ENCODE peak calls at places on chromosomes 2 and 18, in four cellular contexts. A is CD8-positive, alpha-beta memory T cell; W is neuronal stem cell; S is body of pancreas. Y is an unnamed sample.

GRCh38 chr2:226427538-226428307 is 371.9 kb downstream of the IRS1 start:
- DNase-seq in W (no peak), S (no peak), A (no peak), Y (no peak)

GRCh38 chr2:240442891-240443715 is 7.6 kb downstream of the GPC1 start:
- DNase-seq in S (no peak), W (no peak), A (no peak), Y (no peak)

GRCh38 chr2:86028763-86029381 is 76.8 kb downstream of the POLR1A start:
- DNase-seq in S (peak; percentile 41), W (no peak), A (no peak), Y (peak; percentile 82)

GRCh38 chr2:199705538-199705937 is 145.5 kb downstream of the FTCDNL1 start:
- DNase-seq in S (no peak), A (no peak), W (no peak), Y (no peak)

GRCh38 chr18:76380791-76381405 is 114.1 kb downstream of the ZNF516 start:
- DNase-seq in S (no peak), W (peak; percentile 27), A (no peak), Y (no peak)

GRCh38 chr2:127080941-127081769 is 25.8 kb downstream of the BIN1 start:
- DNase-seq in S (peak; percentile 35), A (peak; percentile 31), W (no peak), Y (peak; percentile 82)

GRCh38 chr2:221572180-221572820 is at the start of gene EPHA4:
- DNase-seq in S (peak; percentile 89), W (peak; percentile 89), A (peak; percentile 87), Y (peak; percentile 92)

GRCh38 chr2:110790907-110791306 is 58.5 kb downstream of the ACOXL start:
- DNase-seq in W (no peak), A (no peak), S (no peak), Y (no peak)

GRCh38 chr18:73189718-73190117 is 321.9 kb upstream of the NETO1 start:
- DNase-seq in W (no peak), A (no peak), S (no peak), Y (no peak)

GRCh38 chr2:68689553-68690537 is 44.8 kb upstream of the ARHGAP25 start:
- DNase-seq in A (no peak), S (no peak), W (no peak), Y (no peak)

GRCh38 chr2:121019756-121020155 is 265.2 kb downstream of the TFCP2L1 start:
- DNase-seq in W (no peak), S (no peak), A (no peak), Y (no peak)

GRCh38 chr2:203763425-203764272 is 57.2 kb downstream of the CD28 start:
- DNase-seq in A (no peak), S (no peak), W (no peak), Y (no peak)

GRCh38 chr2:132009874-132010521 is 151.8 kb downstream of the ANKRD30BL start:
- DNase-seq in A (no peak), W (no peak), S (no peak), Y (no peak)

GRCh38 chr18:60568211-60568610 is 195.6 kb upstream of the MC4R start:
- DNase-seq in S (no peak), A (no peak), W (no peak), Y (no peak)

GRCh38 chr18:1014496-1014895 is 109.8 kb downstream of the ADCYAP1 start:
- DNase-seq in W (no peak), S (no peak), A (no peak), Y (no peak)

GRCh38 chr2:102110596-102111334 is 31.8 kb upstream of the IL1R1 start:
- DNase-seq in S (no peak), A (no peak), W (no peak), Y (peak; percentile 42)

GRCh38 chr18:63346031-63346430 is 21.0 kb downstream of the KDSR start:
- DNase-seq in S (no peak), A (no peak), W (no peak), Y (peak; percentile 17)

GRCh38 chr18:24086082-24086481 is 52.8 kb upstream of the CABYR start:
- DNase-seq in S (no peak), W (no peak), A (no peak), Y (no peak)

GRCh38 chr2:100281521-100282438 is 40.5 kb downstream of the LONRF2 start:
- DNase-seq in W (no peak), A (no peak), S (peak; percentile 63), Y (no peak)

GRCh38 chr2:19299032-19299431 is 59.4 kb downstream of the OSR1 start:
- DNase-seq in A (no peak), W (no peak), S (no peak), Y (no peak)

DNA sequence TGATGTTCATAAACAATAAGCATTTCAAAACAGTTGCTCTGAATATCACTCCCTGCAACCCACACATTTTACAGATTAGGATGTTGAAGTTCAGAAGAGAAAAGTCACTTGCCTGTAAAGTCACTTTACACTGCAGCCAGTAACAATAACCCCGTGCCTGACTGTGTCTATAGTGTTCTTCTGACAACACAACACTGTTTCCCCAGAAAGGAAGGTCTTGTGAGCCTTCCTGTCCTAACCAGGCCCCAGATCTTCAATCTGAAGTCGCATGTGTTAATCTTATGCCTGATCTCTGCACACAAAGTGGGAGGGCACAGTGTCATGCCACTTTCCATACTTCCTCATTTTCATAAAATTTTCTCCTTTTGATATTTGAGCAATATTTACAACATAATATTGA is 120.2 kb downstream of the FEZ2 start:
- DNase-seq in A (no peak), W (no peak), S (no peak), Y (no peak)
- H3K27ac ChIP-seq in A (peak overlapping the region; percentile 12), W (no peak overlapping the region), S (no peak overlapping the region), Y (no peak overlapping the region)

GRCh38 chr2:24117902-24118301 is 5.2 kb downstream of the PFN4 start:
- DNase-seq in A (no peak), W (no peak), S (no peak), Y (no peak)

GRCh38 chr2:24124003-24124585 is 825 bp downstream of the FAM228B start:
- DNase-seq in S (no peak), A (no peak), W (no peak), Y (no peak)

GRCh38 chr2:24122356-24123211 is 550 bp downstream of the PFN4 start:
- DNase-seq in W (peak; percentile 6), A (no peak), S (no peak), Y (no peak)

GRCh38 chr2:24121469-24121868 is 1.7 kb downstream of the PFN4 start:
- DNase-seq in S (no peak), W (peak; percentile 9), A (no peak), Y (no peak)

GRCh38 chr2:24123212-24124002 is at the start of the genes FAM228B and PFN4:
- DNase-seq in A (peak; percentile 36), S (peak; percentile 90), W (peak; percentile 68), Y (peak; percentile 92)
- H3K4me3 ChIP-seq in A (peak within 1 kb of the TSS; percentile 76), S (peak within 1 kb of the TSS; percentile 36), W (peak within 1 kb of the TSS; percentile 34), Y (peak within 1 kb of the TSS; percentile 94)

DNA sequence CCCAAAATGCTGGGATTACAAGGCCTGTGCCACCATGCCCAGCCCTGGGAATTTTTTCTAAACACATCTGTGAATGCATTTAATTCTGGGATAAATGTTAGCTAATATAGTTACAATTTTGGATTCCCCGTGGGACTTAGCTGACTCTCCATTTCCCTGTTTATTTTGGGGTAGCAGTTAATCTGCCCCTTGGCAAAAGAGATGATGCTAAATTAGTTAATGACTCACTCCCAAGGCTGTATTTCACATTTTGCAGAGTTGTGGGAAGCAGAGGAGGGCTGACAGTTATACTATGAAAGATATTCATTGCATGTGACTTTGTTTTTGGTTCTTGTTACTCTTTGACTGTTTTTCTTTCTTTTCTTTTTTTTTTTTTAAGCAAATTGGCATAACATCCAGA is 3.2 kb downstream of the MTHFD2 start:
- DNase-seq in S (no peak), A (no peak), W (no peak), Y (no peak)
- H3K36me3 ChIP-seq in S (no peaks in the 10 kb centered on the region), A (no peaks in the 10 kb centered on the region), W (peaks cover 55% of the 10 kb centered on the region), Y (no peaks in the 10 kb centered on the region)

DNA sequence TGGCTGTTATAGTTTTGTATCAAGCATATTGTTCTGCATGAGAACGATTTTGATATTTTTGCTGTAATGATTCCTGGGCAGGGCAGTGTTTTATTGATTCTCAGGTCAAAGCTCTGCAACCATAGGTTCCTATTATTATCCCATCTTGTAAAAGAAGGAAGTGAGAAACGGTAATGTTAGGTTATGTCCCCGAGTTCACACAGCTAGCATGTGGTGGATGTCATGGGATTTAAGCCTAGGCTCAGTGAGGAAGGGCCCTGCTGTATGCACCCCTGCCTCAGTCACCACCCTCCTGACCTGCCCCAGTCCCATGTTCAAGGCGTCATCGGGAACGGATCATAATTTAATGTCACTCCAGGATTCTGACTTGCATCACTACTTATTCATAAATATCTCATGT is 10.7 kb downstream of the ACP1 start:
- DNase-seq in W (no peak), A (no peak), S (no peak), Y (no peak)
- H3K27ac ChIP-seq in W (no peak overlapping the region), A (no peak overlapping the region), S (no peak overlapping the region), Y (no peak overlapping the region)

GRCh38 chr2:133726906-133727305 is 158.6 kb upstream of the NCKAP5 start:
- DNase-seq in A (no peak), S (no peak), W (no peak), Y (no peak)
- H3K4me3 ChIP-seq in A (no peak overlapping the region), S (no peak overlapping the region), W (no peak overlapping the region), Y (no peak overlapping the region)